ENCODE peak calls at places on chromosomes 1 and 21, in six cellular contexts. S is HCT116, Z is K562, M is H1, H is HepG2, E is SK-N-SH. R is an unnamed sample.

GRCh38 chr1:193629875-193630274 is 443.5 kb upstream of the B3GALT2 start:
- DNase-seq in Z (no peak), E (no peak), S (no peak), M (no peak), H (no peak), R (no peak)

GRCh38 chr1:207020709-207021107 is 11.8 kb downstream of the C1orf116 start:
- DNase-seq in Z (peak), H (no peak), S (no peak), E (no peak), M (no peak), R (no peak)

GRCh38 chr1:46432781-46433327 is 38.7 kb downstream of the FAAH start:
- DNase-seq in E (no peak), S (no peak), M (no peak), Z (no peak), H (no peak), R (no peak)

GRCh38 chr1:236394016-236394481 is at the start of gene EDARADD:
- DNase-seq in E (no peak), S (no peak), M (no peak), H (no peak), Z (no peak), R (no peak)

GRCh38 chr1:147804942-147805723 is 44.7 kb upstream of the GJA5 start:
- DNase-seq in S (no peak), E (no peak), Z (no peak), M (no peak), H (peak), R (no peak)

GRCh38 chr1:156970017-156970416 is 49.6 kb downstream of the LRRC71 start:
- DNase-seq in S (no peak), E (no peak), H (no peak), M (no peak), Z (peak), R (no peak)

GRCh38 chr1:170676628-170677027 is 12.7 kb downstream of the PRRX1 start:
- DNase-seq in S (no peak), H (no peak), E (no peak), M (no peak), Z (no peak), R (no peak)

GRCh38 chr1:39679821-39680220 is 7.9 kb upstream of the NT5C1A start:
- DNase-seq in E (no peak), Z (no peak), S (no peak), H (no peak), M (no peak), R (no peak)

GRCh38 chr1:24874611-24875225 is 55.4 kb downstream of the RUNX3 start:
- DNase-seq in S (no peak), Z (no peak), H (no peak), E (no peak), M (no peak), R (no peak)

GRCh38 chr1:181127898-181128453 is 39.5 kb downstream of the IER5 start:
- DNase-seq in H (no peak), M (no peak), E (no peak), S (no peak), Z (no peak), R (no peak)

GRCh38 chr21:40846057-40846456 is 901 bp downstream of the DSCAM start:
- DNase-seq in S (no peak), M (no peak), E (no peak), H (no peak), Z (no peak), R (no peak)

GRCh38 chr1:183063349-183063748 is 40.1 kb downstream of the LAMC1 start:
- DNase-seq in Z (no peak), H (no peak), E (no peak), S (no peak), M (no peak), R (no peak)

GRCh38 chr1:56877973-56878372 is 23.4 kb downstream of the C8A start:
- DNase-seq in Z (no peak), M (no peak), S (no peak), H (no peak), E (no peak), R (no peak)

GRCh38 chr1:8396912-8397406 is 79.0 kb downstream of the SLC45A1 start:
- DNase-seq in H (peak), E (peak), S (no peak), M (no peak), Z (peak), R (peak)

GRCh38 chr1:31567956-31568570 is 8.3 kb upstream of the TINAGL1 start:
- DNase-seq in E (no peak), H (no peak), M (no peak), S (no peak), Z (no peak), R (no peak)

GRCh38 chr1:17066530-17067426 is 12.9 kb upstream of the SDHB start:
- DNase-seq in M (no peak), H (no peak), S (no peak), Z (no peak), E (no peak), R (no peak)

GRCh38 chr1:93774707-93775106 is 93.1 kb upstream of the BCAR3 start:
- DNase-seq in M (no peak), E (no peak), Z (no peak), H (no peak), S (no peak), R (no peak)

GRCh38 chr1:30764396-30764795 is 6.8 kb upstream of the LAPTM5 start:
- DNase-seq in Z (no peak), E (no peak), M (no peak), H (no peak), S (no peak), R (no peak)

GRCh38 chr1:234154320-234155251 is 218.7 kb upstream of the COA6 start:
- DNase-seq in Z (peak), H (peak), S (peak), E (peak), M (peak), R (peak)

GRCh38 chr1:110339427-110340206 is 440 bp downstream of the RBM15 start:
- DNase-seq in Z (peak), E (peak), H (peak), S (no peak), M (no peak), R (no peak)

GRCh38 chr1:102183711-102184110 is 187.0 kb upstream of the OLFM3 start:
- DNase-seq in H (no peak), S (no peak), M (no peak), Z (no peak), E (no peak), R (no peak)

GRCh38 chr1:44390277-44390676 is 14.8 kb upstream of the RNF220 start:
- DNase-seq in Z (no peak), S (no peak), M (no peak), E (no peak), H (peak), R (peak)

GRCh38 chr1:238954865-238955264 is 431.5 kb upstream of the CHRM3 start:
- DNase-seq in S (no peak), H (no peak), M (no peak), Z (no peak), E (no peak), R (no peak)

GRCh38 chr1:214525535-214526019 is 25.8 kb downstream of the PTPN14 start:
- DNase-seq in H (no peak), S (no peak), Z (no peak), M (no peak), E (no peak), R (no peak)

GRCh38 chr1:59414406-59415133 is 117.7 kb downstream of the FGGY start:
- DNase-seq in H (no peak), Z (no peak), M (no peak), E (no peak), S (no peak), R (no peak)

GRCh38 chr21:46151261-46151988 is 4.0 kb downstream of the FTCD start:
- DNase-seq in E (no peak), H (no peak), M (no peak), Z (no peak), S (no peak), R (no peak)

GRCh38 chr1:30901798-30902652 is 6.5 kb downstream of the SDC3 start:
- DNase-seq in Z (no peak), E (no peak), M (no peak), S (no peak), H (peak), R (no peak)

GRCh38 chr1:178374016-178374415 is 122.7 kb downstream of the CLEC20A start:
- DNase-seq in H (no peak), S (no peak), E (no peak), Z (no peak), M (no peak), R (no peak)

GRCh38 chr1:186812560-186812959 is 16.2 kb upstream of the PLA2G4A start:
- DNase-seq in Z (no peak), M (no peak), E (no peak), S (no peak), H (no peak), R (no peak)

GRCh38 chr1:187842406-187843165 is 1013.8 kb downstream of the PLA2G4A start:
- DNase-seq in H (no peak), M (no peak), E (no peak), S (no peak), Z (no peak), R (no peak)

GRCh38 chr1:228955691-228956090 is 220.4 kb downstream of the RHOU start:
- DNase-seq in M (no peak), Z (no peak), H (no peak), S (no peak), E (no peak), R (no peak)

GRCh38 chr21:21184771-21185528 is 186.7 kb downstream of the NCAM2 start:
- DNase-seq in M (no peak), Z (no peak), E (no peak), H (no peak), S (no peak), R (no peak)

GRCh38 chr1:240312872-240313271 is 221.2 kb downstream of the FMN2 start:
- DNase-seq in H (no peak), M (no peak), E (no peak), Z (no peak), S (no peak), R (no peak)

GRCh38 chr1:3028531-3029282 is 7.4 kb downstream of the ACTRT2 start:
- DNase-seq in S (no peak), H (no peak), E (no peak), M (no peak), Z (no peak), R (no peak)

GRCh38 chr1:93426183-93426582 is 21.7 kb upstream of the FNBP1L start:
- DNase-seq in M (no peak), H (no peak), S (no peak), E (no peak), Z (no peak), R (no peak)

GRCh38 chr1:40932004-40932403 is 47.5 kb upstream of the CTPS1 start:
- DNase-seq in E (no peak), S (no peak), H (peak), Z (no peak), M (no peak), R (no peak)

GRCh38 chr1:55245781-55246180 is 30.6 kb upstream of the USP24 start:
- DNase-seq in H (no peak), M (no peak), E (no peak), Z (no peak), S (no peak), R (no peak)

GRCh38 chr1:33297911-33298622 is 22.8 kb downstream of the A3GALT2 start:
- DNase-seq in H (no peak), M (no peak), S (no peak), E (no peak), Z (no peak), R (no peak)

GRCh38 chr1:33298623-33299277 is 22.1 kb downstream of the A3GALT2 start:
- DNase-seq in M (peak), E (peak), Z (peak), H (peak), S (peak), R (peak)

GRCh38 chr1:33301273-33301984 is 19.5 kb downstream of the A3GALT2 start:
- DNase-seq in S (no peak), Z (no peak), M (no peak), H (peak), E (no peak), R (no peak)

GRCh38 chr1:33300673-33301072 is 20.2 kb downstream of the A3GALT2 start:
- DNase-seq in Z (no peak), H (no peak), M (no peak), E (no peak), S (no peak), R (no peak)

DNA sequence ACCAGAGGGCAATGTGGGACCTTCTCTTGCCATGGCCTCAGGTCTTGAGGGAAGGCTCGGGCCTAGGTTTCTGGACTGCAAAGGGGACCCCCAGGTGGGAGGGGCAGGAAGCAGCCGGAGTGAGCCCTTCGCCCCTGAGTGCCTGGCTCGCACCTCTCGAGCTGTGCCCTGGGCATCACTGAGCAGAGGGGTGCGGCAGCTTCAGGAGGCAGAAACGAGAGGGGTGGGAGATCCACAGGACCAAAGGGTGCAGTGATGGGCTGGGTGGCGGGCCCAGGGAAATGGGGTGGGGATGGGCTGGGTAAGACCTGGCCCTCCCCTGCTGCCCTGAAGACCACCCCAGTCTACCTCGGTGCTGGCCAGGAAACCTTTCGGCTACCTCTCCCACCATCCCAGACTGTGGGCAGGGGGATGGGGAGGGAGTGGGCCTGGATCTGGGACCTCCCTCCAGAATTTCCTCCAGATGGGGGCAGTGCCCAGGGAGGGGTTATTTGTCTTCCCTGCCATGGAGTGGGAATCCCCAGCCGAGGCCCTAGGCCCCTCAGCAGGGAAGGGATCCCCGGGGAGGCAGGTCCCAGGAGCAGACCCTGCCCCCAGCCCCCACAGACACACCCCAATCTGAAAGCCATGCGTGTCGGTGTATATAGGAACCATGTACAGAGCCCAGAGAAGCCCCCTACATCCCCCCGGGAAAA is 21.3 kb downstream of the A3GALT2 start:
- DNase-seq in E (no peak), H (no peak), S (no peak), M (no peak), Z (no peak), R (no peak)
- TF ChIP-seq SIN3A in E (no peak), H (no peak), S (no peak), M (no peak), Z (no peak), R (no peak)

GRCh38 chr1:104132386-104132973 is 382.8 kb downstream of the AMY1C start:
- DNase-seq in H (peak), E (peak), M (no peak), Z (no peak), S (no peak), R (peak)
- TF ChIP-seq SIN3A in H (no peak), E (no peak), M (no peak), Z (no peak), S (no peak), R (no peak)

GRCh38 chr1:76958808-76959207 is 91.5 kb downstream of the ST6GALNAC5 start:
- DNase-seq in Z (no peak), H (no peak), M (no peak), E (no peak), S (no peak), R (no peak)
- TF ChIP-seq SIN3A in Z (no peak), H (no peak), M (no peak), E (no peak), S (no peak), R (no peak)

DNA sequence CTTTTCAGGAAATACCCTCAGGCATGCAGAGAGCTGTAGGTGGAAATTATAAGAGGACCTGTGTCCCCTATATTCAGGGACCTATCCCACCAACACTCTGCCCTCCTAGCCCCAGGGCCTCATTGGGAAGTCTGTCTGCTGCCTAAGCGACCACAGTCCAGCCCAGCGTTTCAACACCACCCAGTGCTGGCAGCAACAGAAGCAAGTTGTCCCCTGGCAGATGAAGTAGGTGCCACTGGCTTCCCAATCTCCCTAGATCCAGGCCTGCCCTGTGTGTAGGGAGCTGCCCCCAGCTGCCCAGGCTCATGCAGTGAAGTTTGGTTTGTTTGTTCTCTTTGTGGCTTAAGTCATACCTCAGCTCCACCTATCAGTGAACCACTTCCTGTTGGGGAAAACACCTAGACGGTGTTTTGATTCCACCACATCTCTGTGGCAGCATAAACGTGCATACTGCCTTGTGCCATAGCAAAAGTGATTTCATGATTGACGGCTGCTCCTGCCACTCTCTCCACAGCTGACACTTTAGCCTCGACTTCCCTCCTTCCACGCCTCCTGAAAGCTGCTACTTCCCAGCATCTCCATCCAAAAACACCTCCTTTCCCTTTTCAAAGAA is 8.1 kb upstream of the LEFTY1 start:
- DNase-seq in H (peak), E (no peak), Z (peak), M (no peak), S (peak), R (no peak)
- TF ChIP-seq SIN3A in H (no peak), E (no peak), Z (no peak), M (no peak), S (no peak), R (no peak)

GRCh38 chr1:209208648-209209047 is 374.9 kb upstream of the CAMK1G start:
- DNase-seq in Z (no peak), S (no peak), E (no peak), M (no peak), H (no peak), R (no peak)

GRCh38 chr1:209207701-209208286 is 375.7 kb upstream of the CAMK1G start:
- DNase-seq in M (peak), H (peak), E (peak), Z (peak), S (no peak), R (no peak)

GRCh38 chr1:209202826-209203439 is 380.6 kb upstream of the CAMK1G start:
- DNase-seq in H (peak), Z (peak), E (peak), S (peak), M (no peak), R (peak)

GRCh38 chr1:209205039-209205438 is 378.5 kb upstream of the CAMK1G start:
- DNase-seq in S (no peak), H (no peak), E (no peak), Z (no peak), M (no peak), R (no peak)

GRCh38 chr1:209207126-209207700 is 376.3 kb upstream of the CAMK1G start:
- DNase-seq in H (no peak), Z (no peak), S (no peak), E (no peak), M (no peak), R (no peak)
- TF ChIP-seq SIN3A in H (no peak), Z (no peak), S (no peak), E (no peak), M (no peak), R (no peak)

DNA sequence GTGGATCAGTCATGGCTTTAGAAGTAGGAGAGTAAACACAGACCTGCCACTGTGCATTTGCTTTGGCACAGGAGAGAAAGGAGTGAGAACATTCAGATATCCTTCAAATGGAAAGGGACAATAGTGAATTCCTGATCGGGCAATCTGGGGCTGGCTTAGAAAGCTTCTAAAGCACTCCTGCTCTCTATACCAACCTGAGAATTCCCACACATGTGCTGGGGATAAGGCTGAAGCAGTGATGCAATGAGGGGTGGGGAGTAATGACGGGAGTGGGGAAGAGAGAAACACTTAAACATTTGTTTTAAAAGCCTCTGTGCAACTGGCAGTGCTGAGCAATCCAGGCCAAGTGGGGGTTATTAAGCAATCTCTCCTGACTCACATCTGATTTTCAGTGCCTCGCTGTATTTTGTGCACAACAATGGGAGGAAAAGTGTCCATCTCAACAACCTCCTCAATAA is 108.8 kb downstream of the KIAA0319L start:
- DNase-seq in E (no peak), S (no peak), H (peak), Z (no peak), M (no peak), R (no peak)
- TF ChIP-seq SIN3A in E (peak), S (no peak), H (no peak), Z (no peak), M (no peak), R (no peak)